ENCODE peak calls at places on chromosomes 6 and 20, in seven cellular contexts. V, E, U, L, W, Y and S are unnamed samples.

GRCh38 chr6:38262041-38262440 is 377.7 kb downstream of the BTBD9 start:
- DNase-seq in U (no peak), E (no peak), Y (peak; percentile 67), L (no peak), W (peak; percentile 25), V (no peak), S (peak; percentile 94)

GRCh38 chr6:10431423-10432164 is 16.7 kb upstream of the TFAP2A start:
- DNase-seq in V (no peak), L (no peak), W (no peak), U (peak; percentile 30), Y (peak; percentile 97), E (no peak), S (no peak)

GRCh38 chr6:83867527-83868161 is 8.2 kb downstream of the CYB5R4 start:
- DNase-seq in U (no peak), V (peak; percentile 70), L (peak; percentile 83), E (no peak), W (no peak), Y (peak; percentile 95), S (peak; percentile 95)

GRCh38 chr6:43276180-43277082 is 21.6 kb upstream of the SLC22A7 start:
- DNase-seq in V (peak; percentile 77), L (no peak), E (no peak), W (no peak), U (no peak), Y (no peak), S (peak; percentile 6)

GRCh38 chr6:21005816-21006553 is 471.7 kb downstream of the CDKAL1 start:
- DNase-seq in U (no peak), V (peak; percentile 57), W (no peak), L (no peak), Y (peak; percentile 86), E (peak; percentile 40), S (peak; percentile 93)

GRCh38 chr6:53928641-53929339 is 134.0 kb downstream of the LRRC1 start:
- DNase-seq in Y (peak; percentile 59), U (no peak), E (no peak), L (no peak), W (no peak), V (no peak), S (peak; percentile 68)

GRCh38 chr20:32959351-32960221 is 44.6 kb downstream of the SUN5 start:
- DNase-seq in Y (no peak), W (no peak), L (no peak), V (no peak), E (no peak), U (no peak), S (no peak)

GRCh38 chr6:1770435-1770843 is 160.7 kb downstream of the FOXC1 start:
- DNase-seq in W (no peak), V (no peak), Y (peak; percentile 51), E (peak; percentile 65), U (no peak), L (no peak), S (peak; percentile 70)

GRCh38 chr20:16528078-16528477 is 45.2 kb downstream of the KIF16B start:
- DNase-seq in U (peak; percentile 36), Y (peak; percentile 92), L (peak; percentile 66), W (no peak), V (peak; percentile 85), E (no peak), S (peak; percentile 88)

GRCh38 chr6:53239526-53239925 is 90.9 kb upstream of the GCM1 start:
- DNase-seq in W (no peak), L (no peak), E (no peak), Y (peak; percentile 37), U (no peak), V (no peak), S (no peak)

GRCh38 chr6:151254451-151255081 is 14.8 kb downstream of the AKAP12 start:
- DNase-seq in L (no peak), E (no peak), Y (no peak), U (no peak), V (no peak), W (no peak), S (peak; percentile 74)

GRCh38 chr6:30800876-30801275 is 56.5 kb upstream of the IER3 start:
- DNase-seq in V (no peak), Y (no peak), E (no peak), L (no peak), W (no peak), U (no peak), S (no peak)

GRCh38 chr6:147586044-147586443 is 77.6 kb downstream of the SAMD5 start:
- DNase-seq in U (no peak), L (no peak), E (no peak), W (no peak), V (no peak), Y (no peak), S (peak; percentile 62)

GRCh38 chr6:34248198-34248726 is 544 bp downstream of the SMIM29 start:
- DNase-seq in E (no peak), V (peak; percentile 82), W (no peak), L (peak; percentile 74), U (peak; percentile 76), Y (peak; percentile 21), S (no peak)

GRCh38 chr6:142945071-142945445 is at the start of gene HIVEP2:
- DNase-seq in E (no peak), L (peak; percentile 95), W (no peak), U (peak; percentile 85), V (peak; percentile 96), Y (peak; percentile 90), S (peak; percentile 82)

GRCh38 chr6:28542440-28543293 is 17.0 kb downstream of the GPX5 start:
- DNase-seq in U (no peak), V (peak; percentile 57), Y (peak; percentile 95), E (peak; percentile 64), L (peak; percentile 66), W (peak; percentile 94), S (peak; percentile 84)

GRCh38 chr6:144931172-144932035 is 646.3 kb downstream of the UTRN start:
- DNase-seq in E (no peak), L (peak; percentile 25), V (peak; percentile 51), U (peak; percentile 18), W (no peak), Y (peak; percentile 39), S (no peak)

GRCh38 chr6:112560651-112561050 is 213.5 kb downstream of the RFPL4B start:
- DNase-seq in L (no peak), U (no peak), W (no peak), E (no peak), V (no peak), Y (no peak), S (no peak)

GRCh38 chr6:115838763-115839401 is 221.8 kb downstream of the FRK start:
- DNase-seq in V (peak; percentile 47), W (peak; percentile 7), L (no peak), E (no peak), Y (peak; percentile 29), U (no peak), S (peak; percentile 3)

GRCh38 chr20:57409672-57410397 is 18.6 kb downstream of the RBM38 start:
- DNase-seq in E (no peak), W (no peak), U (no peak), V (no peak), L (no peak), Y (no peak), S (no peak)

GRCh38 chr6:148379481-148379880 is 36.8 kb downstream of the SASH1 start:
- DNase-seq in V (no peak), L (no peak), U (no peak), Y (no peak), E (no peak), W (no peak), S (no peak)

GRCh38 chr20:51447097-51447764 is 95.3 kb downstream of the NFATC2 start:
- DNase-seq in W (no peak), Y (peak; percentile 88), E (no peak), U (peak; percentile 94), L (no peak), V (peak; percentile 64), S (peak; percentile 98)

GRCh38 chr20:33113387-33113908 is 34.0 kb downstream of the BPIFB4 start:
- DNase-seq in U (no peak), L (no peak), Y (no peak), W (no peak), V (no peak), E (no peak), S (no peak)

GRCh38 chr6:45812937-45813336 is 202.7 kb downstream of the CLIC5 start:
- DNase-seq in Y (no peak), W (no peak), E (no peak), L (no peak), V (no peak), U (no peak), S (peak; percentile 58)

DNA sequence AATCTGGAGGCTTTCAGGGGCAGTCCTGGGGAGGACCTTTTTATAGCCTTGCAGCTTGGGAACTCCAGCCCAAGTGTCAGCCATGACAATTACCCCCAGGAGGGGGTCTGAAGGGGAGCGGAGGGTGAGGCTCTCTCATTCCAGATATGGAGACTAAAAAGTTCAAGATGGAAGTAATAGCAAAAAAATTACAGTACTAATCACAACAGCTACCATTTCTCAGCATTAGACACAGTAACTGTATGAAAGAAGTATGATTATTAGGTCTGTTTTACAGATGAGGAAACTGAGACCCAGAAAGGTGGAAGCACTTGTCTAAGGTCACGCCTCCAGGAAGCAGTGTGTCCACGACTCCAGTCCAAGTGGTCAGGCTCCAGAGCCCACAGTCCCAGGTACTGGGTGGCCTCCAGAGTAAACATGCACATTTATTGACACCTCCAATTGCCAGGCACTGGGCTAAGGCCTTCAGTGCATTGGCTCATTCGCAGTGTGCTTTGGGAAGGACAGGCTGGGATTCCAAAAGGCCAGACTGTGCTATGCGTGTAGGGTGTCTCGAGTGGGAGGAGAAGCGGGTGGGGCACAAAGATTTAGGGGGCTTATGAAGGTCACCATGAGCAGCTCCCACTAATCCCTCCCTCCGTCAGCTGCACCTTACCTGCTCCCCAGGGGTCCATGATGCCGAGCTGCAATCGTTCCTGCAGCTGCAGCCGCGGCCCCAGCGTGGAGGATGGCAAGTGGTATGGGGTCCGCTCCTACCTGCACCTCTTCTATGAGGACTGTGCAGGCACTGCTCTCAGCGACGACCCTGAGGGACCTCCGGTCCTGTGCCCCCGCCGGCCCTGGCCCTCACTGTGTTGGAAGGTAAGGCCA is 2.3 kb downstream of the NRSN2 start:
- DNase-seq in E (no peak), Y (no peak), V (no peak), L (no peak), W (no peak), U (no peak), S (no peak)
- H3K4me3 ChIP-seq in E (peak overlapping the region; percentile 83), Y (no peak overlapping the region), V (no peak overlapping the region), L (no peak overlapping the region), W (no peak overlapping the region), U (no peak overlapping the region), S (no peak overlapping the region)

GRCh38 chr20:45429618-45430017 is 13.7 kb downstream of the PIGT start:
- DNase-seq in U (no peak), E (no peak), W (no peak), L (no peak), Y (no peak), V (no peak), S (no peak)
- H3K27ac ChIP-seq in U (no peak overlapping the region), E (no peak overlapping the region), W (no peak overlapping the region), L (no peak overlapping the region), Y (no peak overlapping the region), V (no peak overlapping the region), S (no peak overlapping the region)

GRCh38 chr6:168308390-168309144 is 11.0 kb downstream of the DACT2 start:
- DNase-seq in W (no peak), E (no peak), V (no peak), L (no peak), Y (no peak), U (no peak), S (no peak)
- H3K4me3 ChIP-seq in W (no peak overlapping the region), E (no peak overlapping the region), V (no peak overlapping the region), L (no peak overlapping the region), Y (no peak overlapping the region), U (no peak overlapping the region), S (no peak overlapping the region)

DNA sequence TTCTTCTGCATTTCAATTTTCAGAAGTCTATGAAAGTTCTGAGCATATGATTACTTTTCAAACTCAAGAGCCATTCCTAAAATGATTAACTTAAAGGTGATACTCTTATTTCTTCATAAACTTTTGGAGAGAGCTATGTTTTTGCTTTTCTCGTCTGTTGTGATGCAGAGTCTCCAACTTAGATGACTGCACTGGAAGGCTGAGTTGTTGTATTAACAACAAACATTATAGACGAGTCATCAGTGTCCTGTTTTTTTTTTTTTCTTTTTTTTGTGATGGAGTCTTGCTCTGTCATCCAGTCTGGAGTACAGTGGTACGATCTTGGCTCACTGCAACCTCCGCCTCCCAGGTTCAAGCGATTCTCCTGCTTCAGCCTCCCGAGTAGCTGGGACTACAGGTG is 101.9 kb downstream of the CD109 start:
- DNase-seq in W (no peak), L (no peak), E (no peak), U (no peak), Y (no peak), V (no peak), S (no peak)
- H3K27ac ChIP-seq in W (no peak overlapping the region), L (no peak overlapping the region), E (no peak overlapping the region), U (peak overlapping the region; percentile 72), Y (no peak overlapping the region), V (no peak overlapping the region), S (no peak overlapping the region)